ENCODE peak calls at places on chromosome 1, in nine cellular contexts. One of them, this sample, is unnamed.

GRCh38 chr1:157163273-157164127 is 25.3 kb upstream of the ETV3 start:
- DNase-seq in DMS 273 treated with DMSO at 0.1 percent for 48 hours: peak
- DNase-seq in CD8-positive, alpha-beta memory T cell: peak
- DNase-seq in activated T-cell treated with anti-CD3 and anti-CD28 coated beads for 1 hour: peak
- DNase-seq in NCI-H748 treated with DMSO at 0.1 percent for 48 hours: peak
- DNase-seq in COR-L47: peak
- DNase-seq in HT-29: peak
- DNase-seq in NCI-H2107: peak
- DNase-seq in choroid plexus epithelial cell: peak
- DNase-seq in this sample: peak

GRCh38 chr1:3928622-3929021 is 28.6 kb upstream of the C1orf174 start:
- DNase-seq in DMS 273 treated with DMSO at 0.1 percent for 48 hours: peak
- DNase-seq in CD8-positive, alpha-beta memory T cell: no peak
- DNase-seq in activated T-cell treated with anti-CD3 and anti-CD28 coated beads for 1 hour: no peak
- DNase-seq in NCI-H748 treated with DMSO at 0.1 percent for 48 hours: no peak
- DNase-seq in COR-L47: no peak
- DNase-seq in HT-29: no peak
- DNase-seq in NCI-H2107: no peak
- DNase-seq in choroid plexus epithelial cell: no peak
- DNase-seq in this sample: no peak

GRCh38 chr1:224626042-224626441 is 9.9 kb downstream of the CNIH3 start:
- DNase-seq in DMS 273 treated with DMSO at 0.1 percent for 48 hours: no peak
- DNase-seq in CD8-positive, alpha-beta memory T cell: no peak
- DNase-seq in activated T-cell treated with anti-CD3 and anti-CD28 coated beads for 1 hour: no peak
- DNase-seq in NCI-H748 treated with DMSO at 0.1 percent for 48 hours: no peak
- DNase-seq in COR-L47: no peak
- DNase-seq in HT-29: no peak
- DNase-seq in NCI-H2107: no peak
- DNase-seq in choroid plexus epithelial cell: peak
- DNase-seq in this sample: no peak

GRCh38 chr1:151372411-151372934 is at the start of gene SELENBP1:
- DNase-seq in DMS 273 treated with DMSO at 0.1 percent for 48 hours: peak
- DNase-seq in CD8-positive, alpha-beta memory T cell: no peak
- DNase-seq in activated T-cell treated with anti-CD3 and anti-CD28 coated beads for 1 hour: no peak
- DNase-seq in NCI-H748 treated with DMSO at 0.1 percent for 48 hours: peak
- DNase-seq in COR-L47: peak
- DNase-seq in HT-29: peak
- DNase-seq in NCI-H2107: peak
- DNase-seq in choroid plexus epithelial cell: peak
- DNase-seq in this sample: peak

GRCh38 chr1:204945565-204945977 is 74.9 kb downstream of the NFASC start:
- DNase-seq in DMS 273 treated with DMSO at 0.1 percent for 48 hours: no peak
- DNase-seq in CD8-positive, alpha-beta memory T cell: no peak
- DNase-seq in activated T-cell treated with anti-CD3 and anti-CD28 coated beads for 1 hour: no peak
- DNase-seq in NCI-H748 treated with DMSO at 0.1 percent for 48 hours: no peak
- DNase-seq in COR-L47: no peak
- DNase-seq in HT-29: no peak
- DNase-seq in NCI-H2107: no peak
- DNase-seq in choroid plexus epithelial cell: peak
- DNase-seq in this sample: peak

GRCh38 chr1:66168919-66169725 is 364.8 kb upstream of the SGIP1 start:
- DNase-seq in DMS 273 treated with DMSO at 0.1 percent for 48 hours: no peak
- DNase-seq in CD8-positive, alpha-beta memory T cell: no peak
- DNase-seq in activated T-cell treated with anti-CD3 and anti-CD28 coated beads for 1 hour: no peak
- DNase-seq in NCI-H748 treated with DMSO at 0.1 percent for 48 hours: no peak
- DNase-seq in COR-L47: no peak
- DNase-seq in HT-29: no peak
- DNase-seq in NCI-H2107: no peak
- DNase-seq in choroid plexus epithelial cell: peak
- DNase-seq in this sample: no peak

GRCh38 chr1:208525417-208525816 is 281.2 kb upstream of the PLXNA2 start:
- DNase-seq in DMS 273 treated with DMSO at 0.1 percent for 48 hours: no peak
- DNase-seq in CD8-positive, alpha-beta memory T cell: no peak
- DNase-seq in activated T-cell treated with anti-CD3 and anti-CD28 coated beads for 1 hour: no peak
- DNase-seq in NCI-H748 treated with DMSO at 0.1 percent for 48 hours: no peak
- DNase-seq in COR-L47: no peak
- DNase-seq in HT-29: no peak
- DNase-seq in NCI-H2107: no peak
- DNase-seq in choroid plexus epithelial cell: no peak
- DNase-seq in this sample: no peak

GRCh38 chr1:154431586-154432373 is 26.6 kb downstream of the IL6R start:
- DNase-seq in DMS 273 treated with DMSO at 0.1 percent for 48 hours: no peak
- DNase-seq in CD8-positive, alpha-beta memory T cell: no peak
- DNase-seq in activated T-cell treated with anti-CD3 and anti-CD28 coated beads for 1 hour: no peak
- DNase-seq in NCI-H748 treated with DMSO at 0.1 percent for 48 hours: no peak
- DNase-seq in COR-L47: no peak
- DNase-seq in HT-29: no peak
- DNase-seq in NCI-H2107: no peak
- DNase-seq in choroid plexus epithelial cell: peak
- DNase-seq in this sample: peak

GRCh38 chr1:10171105-10171767 is 39.1 kb upstream of the KIF1B start:
- DNase-seq in DMS 273 treated with DMSO at 0.1 percent for 48 hours: no peak
- DNase-seq in CD8-positive, alpha-beta memory T cell: no peak
- DNase-seq in activated T-cell treated with anti-CD3 and anti-CD28 coated beads for 1 hour: no peak
- DNase-seq in NCI-H748 treated with DMSO at 0.1 percent for 48 hours: no peak
- DNase-seq in COR-L47: no peak
- DNase-seq in HT-29: no peak
- DNase-seq in NCI-H2107: no peak
- DNase-seq in choroid plexus epithelial cell: no peak
- DNase-seq in this sample: no peak

GRCh38 chr1:29569971-29570634 is 333.8 kb downstream of the PTPRU start:
- DNase-seq in DMS 273 treated with DMSO at 0.1 percent for 48 hours: no peak
- DNase-seq in CD8-positive, alpha-beta memory T cell: no peak
- DNase-seq in activated T-cell treated with anti-CD3 and anti-CD28 coated beads for 1 hour: no peak
- DNase-seq in NCI-H748 treated with DMSO at 0.1 percent for 48 hours: no peak
- DNase-seq in COR-L47: no peak
- DNase-seq in HT-29: peak
- DNase-seq in NCI-H2107: no peak
- DNase-seq in choroid plexus epithelial cell: peak
- DNase-seq in this sample: peak

GRCh38 chr1:156862602-156863599 is 2.2 kb downstream of the NTRK1 start:
- DNase-seq in DMS 273 treated with DMSO at 0.1 percent for 48 hours: no peak
- DNase-seq in CD8-positive, alpha-beta memory T cell: no peak
- DNase-seq in activated T-cell treated with anti-CD3 and anti-CD28 coated beads for 1 hour: no peak
- DNase-seq in NCI-H748 treated with DMSO at 0.1 percent for 48 hours: no peak
- DNase-seq in COR-L47: no peak
- DNase-seq in HT-29: no peak
- DNase-seq in NCI-H2107: no peak
- DNase-seq in choroid plexus epithelial cell: no peak
- DNase-seq in this sample: no peak

GRCh38 chr1:69702085-69702484 is 134.4 kb downstream of the LRRC7 start:
- DNase-seq in DMS 273 treated with DMSO at 0.1 percent for 48 hours: no peak
- DNase-seq in CD8-positive, alpha-beta memory T cell: no peak
- DNase-seq in activated T-cell treated with anti-CD3 and anti-CD28 coated beads for 1 hour: no peak
- DNase-seq in NCI-H748 treated with DMSO at 0.1 percent for 48 hours: no peak
- DNase-seq in COR-L47: no peak
- DNase-seq in HT-29: no peak
- DNase-seq in NCI-H2107: no peak
- DNase-seq in choroid plexus epithelial cell: no peak
- DNase-seq in this sample: no peak

GRCh38 chr1:244339776-244340175 is 111.9 kb downstream of the ADSS2 start:
- DNase-seq in DMS 273 treated with DMSO at 0.1 percent for 48 hours: no peak
- DNase-seq in CD8-positive, alpha-beta memory T cell: no peak
- DNase-seq in activated T-cell treated with anti-CD3 and anti-CD28 coated beads for 1 hour: no peak
- DNase-seq in NCI-H748 treated with DMSO at 0.1 percent for 48 hours: no peak
- DNase-seq in COR-L47: no peak
- DNase-seq in HT-29: no peak
- DNase-seq in NCI-H2107: no peak
- DNase-seq in choroid plexus epithelial cell: no peak
- DNase-seq in this sample: no peak

GRCh38 chr1:24704411-24705259 is 40.6 kb upstream of the CLIC4 start:
- DNase-seq in DMS 273 treated with DMSO at 0.1 percent for 48 hours: no peak
- DNase-seq in CD8-positive, alpha-beta memory T cell: no peak
- DNase-seq in activated T-cell treated with anti-CD3 and anti-CD28 coated beads for 1 hour: no peak
- DNase-seq in NCI-H748 treated with DMSO at 0.1 percent for 48 hours: peak
- DNase-seq in COR-L47: peak
- DNase-seq in HT-29: no peak
- DNase-seq in NCI-H2107: peak
- DNase-seq in choroid plexus epithelial cell: peak
- DNase-seq in this sample: peak

GRCh38 chr1:183148599-183148998 is 37.5 kb upstream of the LAMC2 start:
- DNase-seq in DMS 273 treated with DMSO at 0.1 percent for 48 hours: no peak
- DNase-seq in CD8-positive, alpha-beta memory T cell: no peak
- DNase-seq in activated T-cell treated with anti-CD3 and anti-CD28 coated beads for 1 hour: no peak
- DNase-seq in NCI-H748 treated with DMSO at 0.1 percent for 48 hours: no peak
- DNase-seq in COR-L47: no peak
- DNase-seq in HT-29: no peak
- DNase-seq in NCI-H2107: no peak
- DNase-seq in choroid plexus epithelial cell: peak
- DNase-seq in this sample: peak

GRCh38 chr1:39453603-39454002 is 37.8 kb upstream of the BMP8A start:
- DNase-seq in DMS 273 treated with DMSO at 0.1 percent for 48 hours: no peak
- DNase-seq in CD8-positive, alpha-beta memory T cell: no peak
- DNase-seq in activated T-cell treated with anti-CD3 and anti-CD28 coated beads for 1 hour: no peak
- DNase-seq in NCI-H748 treated with DMSO at 0.1 percent for 48 hours: no peak
- DNase-seq in COR-L47: no peak
- DNase-seq in HT-29: no peak
- DNase-seq in NCI-H2107: no peak
- DNase-seq in choroid plexus epithelial cell: peak
- DNase-seq in this sample: no peak

GRCh38 chr1:81213279-81213678 is 587.5 kb upstream of the ADGRL2 start:
- DNase-seq in DMS 273 treated with DMSO at 0.1 percent for 48 hours: no peak
- DNase-seq in CD8-positive, alpha-beta memory T cell: no peak
- DNase-seq in activated T-cell treated with anti-CD3 and anti-CD28 coated beads for 1 hour: no peak
- DNase-seq in NCI-H748 treated with DMSO at 0.1 percent for 48 hours: no peak
- DNase-seq in COR-L47: no peak
- DNase-seq in HT-29: no peak
- DNase-seq in NCI-H2107: no peak
- DNase-seq in choroid plexus epithelial cell: no peak
- DNase-seq in this sample: no peak

GRCh38 chr1:162347281-162347680 is 29.4 kb downstream of the SPATA46 start:
- DNase-seq in DMS 273 treated with DMSO at 0.1 percent for 48 hours: no peak
- DNase-seq in CD8-positive, alpha-beta memory T cell: no peak
- DNase-seq in activated T-cell treated with anti-CD3 and anti-CD28 coated beads for 1 hour: no peak
- DNase-seq in NCI-H748 treated with DMSO at 0.1 percent for 48 hours: no peak
- DNase-seq in COR-L47: no peak
- DNase-seq in HT-29: peak
- DNase-seq in NCI-H2107: no peak
- DNase-seq in choroid plexus epithelial cell: no peak
- DNase-seq in this sample: no peak

GRCh38 chr1:111593403-111594127 is 26.0 kb upstream of the RAP1A start:
- DNase-seq in DMS 273 treated with DMSO at 0.1 percent for 48 hours: no peak
- DNase-seq in CD8-positive, alpha-beta memory T cell: no peak
- DNase-seq in activated T-cell treated with anti-CD3 and anti-CD28 coated beads for 1 hour: no peak
- DNase-seq in NCI-H748 treated with DMSO at 0.1 percent for 48 hours: no peak
- DNase-seq in COR-L47: no peak
- DNase-seq in HT-29: no peak
- DNase-seq in NCI-H2107: no peak
- DNase-seq in choroid plexus epithelial cell: no peak
- DNase-seq in this sample: no peak

GRCh38 chr1:75908717-75909152 is 23.5 kb downstream of the ASB17 start:
- DNase-seq in DMS 273 treated with DMSO at 0.1 percent for 48 hours: peak
- DNase-seq in CD8-positive, alpha-beta memory T cell: no peak
- DNase-seq in activated T-cell treated with anti-CD3 and anti-CD28 coated beads for 1 hour: no peak
- DNase-seq in NCI-H748 treated with DMSO at 0.1 percent for 48 hours: peak
- DNase-seq in COR-L47: peak
- DNase-seq in HT-29: peak
- DNase-seq in NCI-H2107: no peak
- DNase-seq in choroid plexus epithelial cell: peak
- DNase-seq in this sample: peak

GRCh38 chr1:94952539-94952938 is 25.6 kb upstream of the CNN3 start:
- DNase-seq in DMS 273 treated with DMSO at 0.1 percent for 48 hours: no peak
- DNase-seq in CD8-positive, alpha-beta memory T cell: no peak
- DNase-seq in activated T-cell treated with anti-CD3 and anti-CD28 coated beads for 1 hour: no peak
- DNase-seq in NCI-H748 treated with DMSO at 0.1 percent for 48 hours: no peak
- DNase-seq in COR-L47: no peak
- DNase-seq in HT-29: no peak
- DNase-seq in NCI-H2107: no peak
- DNase-seq in choroid plexus epithelial cell: no peak
- DNase-seq in this sample: no peak